ENCODE peak calls at places on chromosomes 6 and 20, in ten cellular contexts. One of them, this sample, is unnamed.

GRCh38 chr6:52337633-52338290 is 24.2 kb upstream of the PAQR8 start:
- DNase-seq in AG08395: no peak
- DNase-seq in HT1080: peak; percentile 68
- DNase-seq in AG08396: no peak
- DNase-seq in occipital lobe: peak; percentile 6
- DNase-seq in astrocyte of the hippocampus: no peak
- DNase-seq in activated effector memory CD4-positive, alpha-beta T cell treated with anti-CD3 and anti-CD28 coated beads, Interleukin-2, amount 50 U/mL, for 16 hours: no peak
- DNase-seq in COR-L47: no peak
- DNase-seq in ACHN: no peak
- DNase-seq in activated CD4-positive, alpha-beta T cell treated with anti-CD3 and anti-CD28 coated beads for 4 hours: no peak
- DNase-seq in this sample: no peak

GRCh38 chr6:133435065-133435728 is 194.0 kb downstream of the EYA4 start:
- DNase-seq in COR-L47: no peak
- DNase-seq in astrocyte of the hippocampus: no peak
- DNase-seq in activated CD4-positive, alpha-beta T cell treated with anti-CD3 and anti-CD28 coated beads for 4 hours: no peak
- DNase-seq in occipital lobe: no peak
- DNase-seq in AG08396: no peak
- DNase-seq in activated effector memory CD4-positive, alpha-beta T cell treated with anti-CD3 and anti-CD28 coated beads, Interleukin-2, amount 50 U/mL, for 16 hours: no peak
- DNase-seq in AG08395: no peak
- DNase-seq in HT1080: no peak
- DNase-seq in ACHN: no peak
- DNase-seq in this sample: no peak

GRCh38 chr6:121856296-121856695 is 420.9 kb downstream of the GJA1 start:
- DNase-seq in astrocyte of the hippocampus: no peak
- DNase-seq in COR-L47: no peak
- DNase-seq in occipital lobe: no peak
- DNase-seq in activated CD4-positive, alpha-beta T cell treated with anti-CD3 and anti-CD28 coated beads for 4 hours: no peak
- DNase-seq in ACHN: no peak
- DNase-seq in AG08395: peak; percentile 16
- DNase-seq in HT1080: no peak
- DNase-seq in AG08396: no peak
- DNase-seq in activated effector memory CD4-positive, alpha-beta T cell treated with anti-CD3 and anti-CD28 coated beads, Interleukin-2, amount 50 U/mL, for 16 hours: no peak
- DNase-seq in this sample: no peak

GRCh38 chr6:147397306-147397705 is 111.2 kb upstream of the SAMD5 start:
- DNase-seq in activated CD4-positive, alpha-beta T cell treated with anti-CD3 and anti-CD28 coated beads for 4 hours: no peak
- DNase-seq in ACHN: no peak
- DNase-seq in astrocyte of the hippocampus: no peak
- DNase-seq in AG08396: no peak
- DNase-seq in HT1080: no peak
- DNase-seq in occipital lobe: no peak
- DNase-seq in COR-L47: no peak
- DNase-seq in AG08395: no peak
- DNase-seq in activated effector memory CD4-positive, alpha-beta T cell treated with anti-CD3 and anti-CD28 coated beads, Interleukin-2, amount 50 U/mL, for 16 hours: no peak
- DNase-seq in this sample: no peak

GRCh38 chr20:17972121-17972520 is 3.3 kb downstream of the MGME1 start:
- DNase-seq in activated CD4-positive, alpha-beta T cell treated with anti-CD3 and anti-CD28 coated beads for 4 hours: no peak
- DNase-seq in COR-L47: no peak
- DNase-seq in AG08395: no peak
- DNase-seq in occipital lobe: no peak
- DNase-seq in HT1080: no peak
- DNase-seq in astrocyte of the hippocampus: peak; percentile 49
- DNase-seq in AG08396: no peak
- DNase-seq in ACHN: no peak
- DNase-seq in activated effector memory CD4-positive, alpha-beta T cell treated with anti-CD3 and anti-CD28 coated beads, Interleukin-2, amount 50 U/mL, for 16 hours: no peak
- DNase-seq in this sample: no peak

GRCh38 chr20:11993886-11994466 is 76.3 kb downstream of the BTBD3 start:
- DNase-seq in HT1080: peak; percentile 24
- DNase-seq in COR-L47: peak; percentile 85
- DNase-seq in ACHN: no peak
- DNase-seq in activated CD4-positive, alpha-beta T cell treated with anti-CD3 and anti-CD28 coated beads for 4 hours: no peak
- DNase-seq in AG08396: no peak
- DNase-seq in activated effector memory CD4-positive, alpha-beta T cell treated with anti-CD3 and anti-CD28 coated beads, Interleukin-2, amount 50 U/mL, for 16 hours: no peak
- DNase-seq in astrocyte of the hippocampus: peak; percentile 23
- DNase-seq in AG08395: no peak
- DNase-seq in occipital lobe: no peak
- DNase-seq in this sample: no peak

GRCh38 chr20:39123161-39123560 is 161.0 kb downstream of the DHX35 start:
- DNase-seq in COR-L47: no peak
- DNase-seq in AG08395: no peak
- DNase-seq in activated CD4-positive, alpha-beta T cell treated with anti-CD3 and anti-CD28 coated beads for 4 hours: no peak
- DNase-seq in activated effector memory CD4-positive, alpha-beta T cell treated with anti-CD3 and anti-CD28 coated beads, Interleukin-2, amount 50 U/mL, for 16 hours: no peak
- DNase-seq in occipital lobe: no peak
- DNase-seq in astrocyte of the hippocampus: no peak
- DNase-seq in ACHN: no peak
- DNase-seq in HT1080: no peak
- DNase-seq in AG08396: no peak
- DNase-seq in this sample: no peak

GRCh38 chr6:157761331-157761921 is 61.6 kb upstream of the SNX9 start:
- DNase-seq in AG08395: peak; percentile 25
- DNase-seq in HT1080: peak; percentile 80
- DNase-seq in occipital lobe: no peak
- DNase-seq in astrocyte of the hippocampus: peak; percentile 84
- DNase-seq in COR-L47: no peak
- DNase-seq in AG08396: no peak
- DNase-seq in ACHN: peak; percentile 53
- DNase-seq in activated effector memory CD4-positive, alpha-beta T cell treated with anti-CD3 and anti-CD28 coated beads, Interleukin-2, amount 50 U/mL, for 16 hours: peak; percentile 81
- DNase-seq in activated CD4-positive, alpha-beta T cell treated with anti-CD3 and anti-CD28 coated beads for 4 hours: peak; percentile 63
- DNase-seq in this sample: no peak

GRCh38 chr6:31961616-31962015 is 2.6 kb downstream of the SKIC2 start:
- DNase-seq in AG08396: no peak
- DNase-seq in AG08395: no peak
- DNase-seq in activated CD4-positive, alpha-beta T cell treated with anti-CD3 and anti-CD28 coated beads for 4 hours: no peak
- DNase-seq in COR-L47: no peak
- DNase-seq in astrocyte of the hippocampus: no peak
- DNase-seq in activated effector memory CD4-positive, alpha-beta T cell treated with anti-CD3 and anti-CD28 coated beads, Interleukin-2, amount 50 U/mL, for 16 hours: no peak
- DNase-seq in ACHN: no peak
- DNase-seq in occipital lobe: no peak
- DNase-seq in HT1080: no peak
- DNase-seq in this sample: no peak

GRCh38 chr20:44247131-44247571 is at the start of gene GDAP1L1:
- DNase-seq in HT1080: no peak
- DNase-seq in AG08396: no peak
- DNase-seq in activated CD4-positive, alpha-beta T cell treated with anti-CD3 and anti-CD28 coated beads for 4 hours: no peak
- DNase-seq in AG08395: no peak
- DNase-seq in ACHN: no peak
- DNase-seq in occipital lobe: peak; percentile 46
- DNase-seq in astrocyte of the hippocampus: peak; percentile 38
- DNase-seq in COR-L47: peak; percentile 12
- DNase-seq in activated effector memory CD4-positive, alpha-beta T cell treated with anti-CD3 and anti-CD28 coated beads, Interleukin-2, amount 50 U/mL, for 16 hours: no peak
- DNase-seq in this sample: no peak

This sample was measured in amygdala.